ENCODE peak calls at places on chromosomes 6 and 20, in five cellular contexts. G, Z, Q, K and M are unnamed samples.

GRCh38 chr6:130849501-130850039 is 22.4 kb downstream of the SMLR1 start:
- DNase-seq in K (no peak), Z (no peak), Q (no peak), G (no peak), M (no peak)

GRCh38 chr20:57195023-57195758 is 71.2 kb downstream of the BMP7 start:
- DNase-seq in Z (no peak), Q (no peak), K (no peak), G (peak; percentile 78), M (no peak)

GRCh38 chr6:166722779-166723178 is 95.7 kb upstream of the RPS6KA2 start:
- DNase-seq in Z (no peak), Q (no peak), G (no peak), K (no peak), M (no peak)

GRCh38 chr6:12148317-12148801 is 136.2 kb downstream of the HIVEP1 start:
- DNase-seq in Z (peak; percentile 20), G (peak; percentile 82), K (no peak), Q (no peak), M (no peak)

GRCh38 chr20:60137657-60138245 is 179.5 kb downstream of the CDH26 start:
- DNase-seq in Z (peak; percentile 20), K (no peak), G (no peak), Q (peak; percentile 44), M (no peak)

GRCh38 chr6:143061597-143062385 is 1.1 kb downstream of the AIG1 start:
- DNase-seq in G (no peak), K (no peak), Q (no peak), Z (no peak), M (no peak)

GRCh38 chr6:33375143-33375649 is 16.4 kb upstream of the KIFC1 start:
- DNase-seq in G (peak; percentile 65), K (peak; percentile 87), Z (peak; percentile 94), Q (no peak), M (no peak)

GRCh38 chr20:55054443-55054842 is 579.0 kb downstream of the DOK5 start:
- DNase-seq in G (no peak), K (no peak), Q (no peak), Z (no peak), M (no peak)

GRCh38 chr6:130603391-130603790 is 223.8 kb upstream of the SMLR1 start:
- DNase-seq in K (no peak), Q (no peak), Z (no peak), G (no peak), M (no peak)

GRCh38 chr6:5135783-5136376 is 50.7 kb downstream of the PPP1R3G start:
- DNase-seq in G (no peak), Z (peak; percentile 28), Q (peak; percentile 86), K (no peak), M (peak; percentile 47)

GRCh38 chr20:57911512-57912226 is 201.9 kb upstream of the PMEPA1 start:
- DNase-seq in Z (no peak), Q (no peak), G (no peak), K (no peak), M (no peak)

GRCh38 chr6:33768644-33769120 is 20.2 kb downstream of the LEMD2 start:
- DNase-seq in G (peak; percentile 80), Z (peak; percentile 78), K (peak; percentile 88), Q (peak; percentile 89), M (peak; percentile 82)

GRCh38 chr6:7787137-7787575 is 61.3 kb downstream of the BMP6 start:
- DNase-seq in Q (no peak), K (no peak), Z (peak; percentile 70), G (peak; percentile 39), M (no peak)

GRCh38 chr6:7183707-7184106 is 75.9 kb downstream of the RREB1 start:
- DNase-seq in Q (no peak), Z (no peak), K (no peak), G (no peak), M (no peak)

GRCh38 chr6:12262236-12263061 is 27.7 kb upstream of the EDN1 start:
- DNase-seq in Q (peak; percentile 2), G (no peak), Z (no peak), K (peak; percentile 39), M (no peak)

GRCh38 chr6:2038096-2038495 is 207.3 kb downstream of the GMDS start:
- DNase-seq in Z (peak; percentile 88), Q (no peak), G (no peak), K (no peak), M (no peak)

GRCh38 chr6:31418251-31418650 is 14.9 kb downstream of the MICA start:
- DNase-seq in Z (no peak), G (no peak), Q (no peak), K (no peak), M (no peak)

GRCh38 chr6:31379850-31380249 is 22.9 kb upstream of the HLA-B start:
- DNase-seq in Q (no peak), Z (no peak), K (no peak), G (no peak), M (no peak)

GRCh38 chr6:39203804-39204495 is 25.3 kb downstream of the KCNK5 start:
- DNase-seq in Q (peak; percentile 46), G (no peak), Z (no peak), K (peak; percentile 85), M (no peak)

GRCh38 chr20:21521596-21522478 is 8.0 kb upstream of the NKX2-2 start:
- DNase-seq in K (no peak), Z (no peak), Q (peak; percentile 63), G (no peak), M (peak; percentile 32)

GRCh38 chr6:16236648-16237199 is 1.7 kb upstream of the GMPR start:
- DNase-seq in G (peak; percentile 57), Q (no peak), K (peak; percentile 62), Z (peak; percentile 84), M (peak; percentile 42)

GRCh38 chr20:31569163-31570020 is 35.7 kb upstream of the ID1 start:
- DNase-seq in K (peak; percentile 53), Z (peak; percentile 49), G (peak; percentile 51), Q (peak; percentile 84), M (peak; percentile 68)

GRCh38 chr20:46348972-46349741 is 40.9 kb upstream of the CDH22 start:
- DNase-seq in G (peak; percentile 20), Z (peak; percentile 34), K (peak; percentile 66), Q (peak; percentile 87), M (peak; percentile 69)

GRCh38 chr6:142911395-142911794 is 33.6 kb downstream of the HIVEP2 start:
- DNase-seq in K (no peak), Q (no peak), Z (no peak), G (no peak), M (no peak)

GRCh38 chr6:109441069-109441816 is 719 bp downstream of the SMPD2 start:
- DNase-seq in G (no peak), K (peak; percentile 57), Z (peak; percentile 41), Q (peak; percentile 83), M (peak; percentile 56)

GRCh38 chr6:168420084-168420483 is 20.9 kb upstream of the SMOC2 start:
- DNase-seq in G (no peak), Q (no peak), K (no peak), Z (no peak), M (no peak)

GRCh38 chr20:45470262-45470931 is 844 bp downstream of the WFDC2 start:
- DNase-seq in K (peak; percentile 56), G (no peak), Q (peak; percentile 68), Z (no peak), M (peak; percentile 41)

GRCh38 chr6:20793174-20793573 is 258.9 kb downstream of the CDKAL1 start:
- DNase-seq in K (no peak), Z (no peak), Q (no peak), G (no peak), M (no peak)

GRCh38 chr6:20790032-20790791 is 256.0 kb downstream of the CDKAL1 start:
- DNase-seq in K (no peak), Z (no peak), Q (no peak), G (no peak), M (no peak)

GRCh38 chr6:20791932-20792331 is 257.7 kb downstream of the CDKAL1 start:
- DNase-seq in Z (peak; percentile 39), Q (no peak), K (no peak), G (no peak), M (no peak)

GRCh38 chr6:20789162-20789561 is 254.9 kb downstream of the CDKAL1 start:
- DNase-seq in Q (no peak), Z (peak; percentile 56), K (no peak), G (no peak), M (no peak)

GRCh38 chr6:20791074-20791473 is 256.8 kb downstream of the CDKAL1 start:
- DNase-seq in G (no peak), Z (no peak), K (no peak), Q (no peak), M (no peak)
- TF ChIP-seq CTCF in G (no peak), Z (no peak), K (no peak), Q (no peak), M (no peak)

GRCh38 chr20:25540273-25540672 is 45.1 kb downstream of the NINL start:
- DNase-seq in K (no peak), Q (peak; percentile 86), Z (no peak), G (peak; percentile 20), M (no peak)
- TF ChIP-seq CTCF in K (no peak), Q (peak; percentile 48), Z (peak; percentile 60), G (peak; percentile 74), M (no peak)

DNA sequence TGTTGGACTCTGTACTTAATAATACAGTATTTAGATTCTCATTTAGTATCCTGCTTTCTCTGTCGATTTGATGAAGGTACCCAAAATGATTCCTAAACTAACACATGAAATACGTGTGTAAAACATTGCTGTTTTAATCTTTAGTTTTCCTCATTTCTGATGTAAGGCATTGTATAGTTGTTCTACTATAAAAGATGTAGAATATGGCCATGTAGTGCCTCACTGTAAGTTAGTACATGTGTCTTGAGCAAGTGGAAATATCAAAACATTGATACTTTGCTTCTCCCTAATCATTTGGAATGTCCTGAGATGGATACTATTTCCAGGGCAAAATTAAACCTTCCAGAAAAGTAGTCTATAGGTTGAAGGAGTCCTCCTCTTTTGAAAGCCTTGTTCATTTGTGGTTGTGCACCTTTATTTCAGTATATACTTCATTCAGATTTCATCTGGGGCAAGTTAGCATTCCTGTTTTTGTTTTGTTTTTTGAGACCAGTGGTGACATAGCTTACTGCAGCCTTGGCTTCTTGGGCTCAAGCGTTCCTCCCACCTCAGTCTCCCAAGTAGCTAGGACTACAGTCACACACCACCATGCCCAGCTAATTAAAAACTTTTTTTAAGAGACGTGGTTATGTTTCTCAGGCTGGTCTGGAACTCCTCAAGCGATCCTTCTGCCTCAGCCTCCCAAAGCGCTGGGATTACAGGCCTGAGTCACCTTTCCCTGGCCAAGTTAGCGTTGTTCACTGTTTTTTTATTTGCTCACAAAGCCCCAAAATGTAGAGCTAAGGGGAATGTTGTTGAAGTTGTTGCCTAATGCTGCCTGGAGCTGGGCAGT is 11.6 kb downstream of the SRSF3 start:
- DNase-seq in Q (no peak), G (no peak), K (no peak), Z (no peak), M (no peak)
- TF ChIP-seq CTCF in Q (no peak), G (peak; percentile 33), K (no peak), Z (no peak), M (no peak)

DNA sequence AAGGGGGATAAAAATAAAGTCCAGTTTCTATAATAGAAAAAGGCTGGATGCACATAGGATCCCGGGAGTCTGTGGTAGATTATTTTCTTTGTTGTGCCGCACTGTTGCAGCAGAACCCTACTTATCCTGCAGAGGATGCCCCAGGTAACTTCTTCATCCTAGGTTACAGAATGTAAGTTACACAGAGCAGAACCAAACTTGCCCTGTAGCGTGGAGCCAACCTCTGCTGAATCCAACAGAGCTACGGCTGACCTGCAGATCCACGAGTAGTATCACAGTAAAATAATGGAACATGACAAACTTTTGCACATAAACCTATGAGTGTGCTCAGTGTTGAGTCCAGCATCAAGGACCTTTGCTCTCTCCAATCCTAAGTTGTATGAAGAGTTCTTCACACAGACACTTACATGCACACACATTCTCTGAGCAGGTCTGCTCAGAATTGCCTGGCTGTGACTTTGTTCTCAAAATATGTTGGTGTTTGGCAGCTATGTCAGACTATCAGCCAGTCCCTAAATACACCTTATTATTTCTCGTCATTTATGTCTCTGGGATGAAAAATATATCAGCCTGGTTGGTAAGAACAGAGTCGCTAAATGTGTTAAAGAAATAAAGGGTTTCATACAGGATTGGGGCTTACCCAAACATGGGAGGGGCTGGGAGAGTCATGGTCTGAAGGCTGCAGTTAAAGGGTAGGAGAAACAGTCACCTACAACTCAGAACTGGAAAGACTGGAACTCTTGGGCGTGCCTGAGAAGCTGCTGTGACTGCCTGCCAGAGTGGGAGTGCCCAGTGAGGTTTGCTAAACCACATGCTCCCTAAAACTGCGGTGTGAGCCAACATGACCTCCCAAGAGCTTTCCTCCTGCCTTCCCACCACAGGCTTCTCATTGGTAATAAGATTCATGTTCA is 165.1 kb upstream of the SLC24A3 start:
- DNase-seq in Q (no peak), K (peak; percentile 32), Z (no peak), G (no peak), M (no peak)
- TF ChIP-seq CTCF in Q (no peak), K (no peak), Z (no peak), G (no peak), M (no peak)